ENCODE peak calls at places on chromosomes 12 and 14, in seven cellular contexts. W is cardiac muscle cell, G is heart right ventricle, J is Panc1, H is left ventricle myocardium inferior, M is adrenal gland, Q is astrocyte. Z is an unnamed sample. For H3K4me1 and H3K9me3, the result is how much of the 10 kb centered on the place peaks cover.

GRCh38 chr12:19382111-19382526 is 57.2 kb upstream of the AEBP2 start:
- DNase-seq in H (no peak), Q (peak), M (peak), G (no peak), J (no peak), W (no peak), Z (no peak)

GRCh38 chr12:92055877-92056276 is 89.8 kb downstream of the BTG1 start:
- DNase-seq in W (no peak), H (no peak), M (no peak), Q (no peak), G (no peak), J (no peak), Z (peak)

GRCh38 chr12:102956738-102957338 is 636 bp upstream of the ASCL1 start:
- DNase-seq in H (no peak), W (no peak), Q (no peak), J (no peak), G (no peak), M (no peak), Z (no peak)

GRCh38 chr14:85921241-85921640 is 391.3 kb downstream of the FLRT2 start:
- DNase-seq in G (no peak), H (no peak), M (no peak), Q (no peak), J (no peak), W (peak), Z (no peak)

GRCh38 chr14:61150851-61151250 is 130.3 kb downstream of the TMEM30B start:
- DNase-seq in W (no peak), H (no peak), M (no peak), G (no peak), Q (no peak), J (no peak), Z (no peak)

GRCh38 chr12:44689587-44689986 is 186.5 kb downstream of the NELL2 start:
- DNase-seq in G (no peak), J (no peak), W (no peak), H (no peak), M (no peak), Q (no peak), Z (no peak)

GRCh38 chr12:117352260-117352659 is 9.2 kb downstream of the NOS1 start:
- DNase-seq in H (no peak), M (no peak), Q (no peak), W (peak), J (no peak), G (no peak), Z (no peak)

GRCh38 chr12:108890208-108890607 is 10.3 kb downstream of the DAO start:
- DNase-seq in G (no peak), M (no peak), H (no peak), Q (no peak), J (no peak), W (peak), Z (no peak)

GRCh38 chr14:58866386-58866785 is 228.6 kb downstream of the DACT1 start:
- DNase-seq in J (no peak), W (no peak), M (no peak), Q (no peak), H (no peak), G (no peak), Z (no peak)

GRCh38 chr14:54127526-54127925 is 170.9 kb upstream of the BMP4 start:
- DNase-seq in M (no peak), Q (peak), J (no peak), G (no peak), H (no peak), W (no peak), Z (no peak)

GRCh38 chr12:3928538-3929220 is 55.5 kb upstream of the PARP11 start:
- DNase-seq in J (no peak), G (no peak), Q (no peak), H (no peak), W (no peak), M (no peak), Z (no peak)

GRCh38 chr14:75232597-75232996 is 46.0 kb upstream of the FOS start:
- DNase-seq in J (no peak), M (no peak), H (no peak), G (no peak), W (no peak), Q (no peak), Z (peak)

GRCh38 chr14:62162998-62163589 is 400.9 kb downstream of the SNAPC1 start:
- DNase-seq in J (peak), W (peak), M (no peak), H (no peak), G (no peak), Q (peak), Z (no peak)

GRCh38 chr14:52111583-52111982 is 42.7 kb upstream of the NID2 start:
- DNase-seq in Q (peak), J (no peak), G (no peak), W (no peak), H (no peak), M (no peak), Z (no peak)

GRCh38 chr12:52454411-52455201 is 2.7 kb upstream of the KRT6B start:
- DNase-seq in J (peak), H (no peak), M (no peak), G (no peak), W (no peak), Q (no peak), Z (no peak)

GRCh38 chr14:98382662-98383061 is 889.3 kb downstream of the BCL11B start:
- DNase-seq in J (no peak), G (no peak), W (no peak), M (no peak), Q (no peak), H (no peak), Z (no peak)

GRCh38 chr12:52350021-52350620 is 17.2 kb downstream of the KRT85 start:
- DNase-seq in G (no peak), W (no peak), H (no peak), M (no peak), J (no peak), Q (no peak), Z (no peak)

GRCh38 chr14:34628681-34629135 is 1.2 kb downstream of the SNX6 start:
- DNase-seq in H (peak), J (no peak), W (peak), Q (no peak), M (no peak), G (no peak), Z (peak)

GRCh38 chr12:132550014-132550802 is 60.2 kb downstream of the LRCOL1 start:
- DNase-seq in M (peak), W (peak), H (no peak), J (no peak), G (no peak), Q (no peak), Z (no peak)

GRCh38 chr14:72801381-72801812 is 92.5 kb downstream of the DPF3 start:
- DNase-seq in W (no peak), G (no peak), M (no peak), Q (peak), J (peak), H (no peak), Z (no peak)

GRCh38 chr12:22530-23201 is 43.9 kb upstream of the IQSEC3 start:
- DNase-seq in M (no peak), H (no peak), W (no peak), J (no peak), Q (no peak), G (no peak), Z (no peak)

GRCh38 chr12:63826002-63826585 is 18.4 kb upstream of the SRGAP1 start:
- DNase-seq in J (no peak), H (no peak), M (peak), W (peak), G (no peak), Q (peak), Z (peak)

GRCh38 chr12:107490000-107490399 is 195.6 kb upstream of the PWP1 start:
- DNase-seq in J (no peak), W (no peak), G (no peak), H (no peak), Q (no peak), M (no peak), Z (no peak)

GRCh38 chr12:62618319-62618718 is 151.7 kb downstream of the MON2 start:
- DNase-seq in J (no peak), M (no peak), H (no peak), G (no peak), Q (no peak), W (no peak), Z (no peak)

GRCh38 chr12:32482226-32482625 is 82.9 kb downstream of the FGD4 start:
- DNase-seq in G (no peak), M (no peak), H (no peak), W (no peak), J (no peak), Q (no peak), Z (no peak)

GRCh38 chr14:42420071-42420470 is 813.4 kb downstream of the LRFN5 start:
- DNase-seq in M (no peak), Q (no peak), G (no peak), H (no peak), W (no peak), J (no peak), Z (no peak)

GRCh38 chr14:26128931-26129674 is 468.7 kb downstream of the NOVA1 start:
- DNase-seq in G (no peak), W (no peak), J (no peak), M (no peak), H (no peak), Q (no peak), Z (no peak)

GRCh38 chr14:99062216-99062615 is 209.8 kb downstream of the BCL11B start:
- DNase-seq in Q (no peak), J (no peak), G (no peak), H (no peak), M (no peak), W (no peak), Z (no peak)

GRCh38 chr14:89564291-89564957 is 147.4 kb upstream of the FOXN3 start:
- DNase-seq in G (no peak), Q (peak), W (no peak), M (no peak), H (no peak), J (no peak), Z (no peak)

GRCh38 chr14:89310211-89310610 is 106.8 kb downstream of the FOXN3 start:
- DNase-seq in M (peak), J (no peak), W (no peak), Q (no peak), H (no peak), G (no peak), Z (no peak)

GRCh38 chr14:23206422-23207145 is 23.1 kb upstream of the SLC7A8 start:
- DNase-seq in Q (no peak), G (no peak), M (no peak), W (no peak), J (no peak), H (no peak), Z (no peak)

GRCh38 chr12:109291531-109292341 is 17.3 kb downstream of the FOXN4 start:
- DNase-seq in W (peak), G (peak), H (peak), J (no peak), M (peak), Q (peak), Z (no peak)

DNA sequence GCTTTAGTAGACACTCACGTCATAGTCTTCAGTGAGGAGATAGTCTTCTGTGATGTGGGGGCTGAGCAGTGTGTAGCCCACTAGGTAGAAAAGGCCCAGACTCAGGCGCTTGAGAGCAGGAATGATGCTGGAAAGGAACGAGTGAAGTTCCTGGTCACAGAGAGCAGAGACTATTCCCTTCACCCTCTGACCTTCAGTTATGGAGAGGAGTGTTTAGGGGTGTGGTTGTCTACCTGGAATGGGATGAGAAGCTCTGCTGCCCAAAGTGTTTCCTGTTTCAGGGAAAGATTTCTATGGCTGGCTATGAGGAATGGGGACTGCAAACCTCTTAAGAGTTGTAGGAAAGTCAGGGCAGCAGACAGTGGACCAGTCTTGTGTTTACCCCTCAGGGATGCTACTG is 8.7 kb downstream of the EMG1 start:
- DNase-seq in M (no peak), H (no peak), G (no peak), J (no peak), Q (no peak), W (no peak), Z (no peak)
- H3K27ac ChIP-seq in M (no peak), H (peak), G (peak), J (no peak), Q (no peak), W (no peak), Z (no peak)

GRCh38 chr14:100692859-100693558 is 33.7 kb upstream of the DLK1 start:
- DNase-seq in M (peak), G (no peak), Q (peak), H (no peak), W (no peak), J (peak), Z (no peak)
- H3K4me1 ChIP-seq in M (under half), G (under half), Q (under half), H (under half), W (under half), J (under half), Z (under half)

GRCh38 chr14:36521598-36522345 is 1.7 kb upstream of the NKX2-1 start:
- DNase-seq in M (no peak), W (no peak), J (no peak), Q (no peak), G (no peak), H (no peak), Z (no peak)

GRCh38 chr14:36518586-36519430 is 1.2 kb downstream of the NKX2-1 start:
- DNase-seq in J (no peak), M (no peak), H (no peak), G (no peak), W (no peak), Q (no peak), Z (no peak)

GRCh38 chr14:36518031-36518585 is 1.9 kb downstream of the NKX2-1 start:
- DNase-seq in W (no peak), H (no peak), M (no peak), J (no peak), Q (no peak), G (no peak), Z (no peak)

GRCh38 chr14:36520601-36521525 is 831 bp upstream of the NKX2-1 start:
- DNase-seq in Q (no peak), J (no peak), W (peak), G (no peak), M (no peak), H (no peak), Z (no peak)

DNA sequence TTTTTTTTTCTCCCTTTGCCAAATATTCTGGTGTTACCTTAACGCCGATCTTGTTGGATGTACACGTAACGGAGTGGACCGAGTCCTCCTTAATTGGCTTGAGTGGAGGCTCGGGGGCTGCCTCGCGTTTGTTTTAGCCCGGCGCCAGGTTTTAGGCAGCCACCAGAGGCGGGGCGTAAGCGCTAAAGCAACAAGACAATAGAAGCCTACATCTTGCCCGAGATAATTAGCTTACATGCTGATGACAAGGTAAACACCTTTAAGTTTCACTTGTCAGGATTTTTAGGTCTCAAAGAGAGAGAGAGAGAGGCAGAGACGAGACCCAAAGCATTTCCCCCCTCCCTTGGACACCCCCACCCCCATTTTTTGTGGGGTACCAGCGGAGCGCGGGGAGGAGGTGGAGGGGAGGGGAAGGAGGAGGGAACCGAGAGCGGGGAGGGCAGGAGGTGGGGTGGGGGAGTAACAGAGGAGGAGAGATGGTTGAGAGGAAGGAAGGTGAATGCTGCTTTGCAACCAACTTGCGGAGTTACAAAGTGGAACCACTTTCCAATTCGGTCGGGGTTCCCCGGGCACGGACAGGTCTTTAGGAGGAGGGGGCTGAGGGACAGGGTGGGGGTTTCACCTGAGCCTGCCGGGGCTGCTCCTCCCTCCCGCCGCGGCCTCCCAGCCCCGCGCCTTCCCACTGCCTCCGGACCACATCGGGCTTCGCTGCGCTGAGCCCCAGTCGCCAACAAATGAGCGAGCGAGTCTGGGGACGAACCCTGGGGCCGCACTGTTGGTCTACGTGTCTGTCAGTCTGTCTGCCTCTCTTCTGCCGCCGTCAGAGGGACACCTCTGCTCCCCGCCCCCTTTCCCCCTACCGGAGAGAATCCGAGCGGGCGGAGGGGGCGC is at the start of gene NKX2-1:
- DNase-seq in H (no peak), W (no peak), M (no peak), Q (no peak), J (no peak), G (no peak), Z (no peak)
- H3K9me3 ChIP-seq in H (under half), W (under half), M (under half), Q (under half), J (under half), G (under half), Z (under half)

DNA sequence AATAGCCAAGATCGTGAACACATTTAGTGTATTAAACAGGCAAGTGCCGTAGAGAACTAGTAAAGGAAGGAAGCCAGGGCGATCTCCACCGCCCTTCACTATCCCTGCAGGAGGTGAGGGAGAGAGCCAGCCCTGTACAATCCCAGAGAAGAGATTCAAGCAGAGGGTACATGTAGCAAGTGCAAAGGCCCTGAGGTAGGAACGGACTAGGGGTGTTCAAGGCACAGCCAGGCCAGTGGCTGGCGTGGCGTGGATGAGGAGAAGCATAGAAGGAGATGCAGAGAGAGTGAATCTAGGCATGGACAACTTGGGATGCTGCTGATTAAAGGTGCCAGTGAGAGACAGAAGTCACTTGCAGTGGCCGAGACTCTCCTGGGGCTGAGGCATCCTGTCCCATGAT is 39.1 kb upstream of the ESRRB start:
- DNase-seq in H (no peak), W (no peak), J (no peak), M (no peak), G (no peak), Q (no peak), Z (no peak)
- H3K27ac ChIP-seq in H (no peak), W (no peak), J (no peak), M (no peak), G (no peak), Q (no peak), Z (no peak)

DNA sequence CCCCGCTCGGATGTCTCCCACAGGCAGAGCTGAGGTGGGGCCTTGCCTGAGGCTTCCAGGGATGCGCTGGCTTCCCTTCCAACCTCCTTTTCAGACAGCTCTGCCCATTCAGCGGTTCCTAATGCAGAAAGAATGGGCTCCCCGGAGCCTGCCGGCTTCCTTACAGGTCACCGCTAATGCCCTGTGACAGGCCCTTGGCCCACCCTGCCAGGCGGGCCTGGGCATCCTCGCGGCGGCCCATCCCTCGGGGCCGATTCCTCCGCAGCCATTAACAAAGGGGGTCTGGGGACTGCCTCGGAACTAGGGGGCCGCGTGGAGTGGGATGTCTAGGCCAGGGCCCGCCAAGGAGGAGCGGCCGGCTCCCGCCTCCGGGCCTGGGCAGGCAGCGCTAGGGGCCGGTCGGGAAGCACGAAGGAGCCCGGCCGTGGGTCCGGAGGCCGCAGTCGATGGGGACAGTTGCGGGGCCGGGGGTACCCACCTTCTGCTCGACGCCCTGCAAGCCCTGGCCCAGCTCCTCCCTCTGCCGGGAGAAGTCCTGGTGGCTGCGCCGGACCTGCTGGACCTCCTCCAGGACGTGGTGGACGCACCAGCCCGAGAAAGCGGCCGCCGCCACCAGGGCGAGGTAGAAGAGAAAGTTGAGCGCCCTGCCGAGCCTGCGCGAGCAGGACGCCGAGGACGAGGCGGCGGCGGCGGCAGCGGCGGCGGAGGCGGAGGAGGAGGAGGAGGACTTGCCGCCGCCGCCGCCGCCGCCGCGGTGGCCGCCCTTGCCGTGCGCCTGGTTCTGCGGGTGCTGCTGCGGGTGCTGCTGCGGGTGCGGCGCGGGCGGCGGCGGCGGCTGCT is 709 bp downstream of the CKAP4 start:
- DNase-seq in J (no peak), W (peak), H (peak), M (peak), Q (no peak), G (peak), Z (peak)
- H3K4me1 ChIP-seq in J (under half), W (under half), H (half or more), M (under half), Q (under half), G (under half), Z (under half)

GRCh38 chr12:7175493-7175892 is 14.0 kb upstream of the PEX5 start:
- DNase-seq in G (no peak), M (no peak), Q (no peak), H (no peak), J (no peak), W (no peak), Z (no peak)

GRCh38 chr12:7171854-7172253 is 17.6 kb upstream of the PEX5 start:
- DNase-seq in H (no peak), J (no peak), G (no peak), W (no peak), Q (no peak), M (no peak), Z (no peak)

GRCh38 chr12:7169951-7170350 is 19.5 kb upstream of the PEX5 start:
- DNase-seq in W (no peak), G (no peak), M (no peak), Q (no peak), J (no peak), H (no peak), Z (no peak)
- H3K9me3 ChIP-seq in W (under half), G (under half), M (under half), Q (under half), J (under half), H (under half), Z (under half)

DNA sequence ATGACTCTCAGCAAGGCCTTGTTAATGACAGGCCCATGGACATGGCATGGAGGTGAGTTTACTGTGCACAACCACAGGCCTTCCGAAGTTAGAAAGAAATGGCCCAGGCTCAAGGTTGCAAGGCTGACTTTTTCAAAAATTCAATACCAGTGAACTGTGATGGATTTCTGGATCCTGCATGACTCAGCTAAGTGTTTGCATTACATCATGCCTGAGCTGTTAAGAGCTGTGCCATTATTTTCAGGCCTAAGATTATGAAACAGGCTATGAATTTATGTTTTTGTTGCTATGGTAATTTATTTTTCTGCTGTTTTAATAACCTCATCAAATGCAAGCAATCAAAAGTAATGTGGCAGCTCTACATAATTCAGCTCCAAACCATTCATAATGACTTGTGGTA is 457.7 kb upstream of the TMEM132C start:
- DNase-seq in G (no peak), M (peak), W (no peak), J (no peak), H (no peak), Q (peak), Z (no peak)
- H3K27ac ChIP-seq in G (peak), M (peak), W (no peak), J (no peak), H (peak), Q (peak), Z (no peak)

Z was measured in CD4-positive, alpha-beta memory T cell.